ENCODE peak calls at places on chromosome 20, in five cellular contexts. P, O, W, Y and Q are unnamed samples.

GRCh38 chr20:62219101-62219991 is 732 bp downstream of the HRH3 start:
- DNase-seq in O (no peak), W (peak), Y (no peak), P (no peak), Q (no peak)

GRCh38 chr20:37524221-37524700 is 3.2 kb downstream of the NNAT start:
- DNase-seq in W (no peak), Y (no peak), O (no peak), P (peak), Q (no peak)

GRCh38 chr20:48490976-48491657 is 336.7 kb downstream of the PREX1 start:
- DNase-seq in P (no peak), W (peak), Y (no peak), O (no peak), Q (no peak)

GRCh38 chr20:46073024-46073423 is 16.7 kb downstream of the NCOA5 start:
- DNase-seq in W (no peak), Y (no peak), O (no peak), P (no peak), Q (no peak)

GRCh38 chr20:51660741-51661608 is 107.2 kb downstream of the ATP9A start:
- DNase-seq in Y (no peak), W (no peak), P (no peak), O (peak), Q (no peak)

GRCh38 chr20:53944796-53945195 is 125.6 kb downstream of the BCAS1 start:
- DNase-seq in W (no peak), O (no peak), P (no peak), Y (no peak), Q (no peak)

GRCh38 chr20:58712116-58712822 is 19.7 kb downstream of the NPEPL1 start:
- DNase-seq in W (peak), Y (no peak), P (no peak), O (no peak), Q (no peak)

GRCh38 chr20:63521602-63522001 is 1.0 kb downstream of the PPDPF start:
- DNase-seq in P (no peak), Y (no peak), O (no peak), W (peak), Q (no peak)

GRCh38 chr20:33291830-33292355 is 8.9 kb downstream of the BPIFB1 start:
- DNase-seq in O (peak), P (peak), Y (peak), W (peak), Q (peak)

GRCh38 chr20:62501801-62502495 is 26.2 kb upstream of the GATA5 start:
- DNase-seq in P (no peak), O (no peak), Y (no peak), W (no peak), Q (no peak)

GRCh38 chr20:62830821-62831220 is 14.0 kb downstream of the COL9A3 start:
- DNase-seq in P (no peak), W (no peak), O (no peak), Y (no peak), Q (no peak)

GRCh38 chr20:62760536-62761057 is 35.7 kb upstream of the MRGBP start:
- DNase-seq in Y (no peak), P (no peak), W (no peak), O (no peak), Q (no peak)

GRCh38 chr20:13681248-13682125 is 42.8 kb upstream of the TASP1 start:
- DNase-seq in O (no peak), W (no peak), P (peak), Y (peak), Q (no peak)

GRCh38 chr20:24798930-24799705 is 150.0 kb upstream of the CST7 start:
- DNase-seq in W (no peak), O (no peak), P (no peak), Y (no peak), Q (no peak)
- TF ChIP-seq ZNF274 in W (no peak), O (no peak), P (no peak), Y (no peak), Q (no peak)

GRCh38 chr20:11520596-11520995 is 397.1 kb upstream of the BTBD3 start:
- DNase-seq in Y (no peak), W (no peak), P (no peak), O (no peak), Q (no peak)
- TF ChIP-seq ZNF274 in Y (no peak), W (no peak), P (no peak), O (no peak), Q (no peak)

GRCh38 chr20:23622839-23623343 is 14.9 kb downstream of the CST3 start:
- DNase-seq in P (peak), Y (peak), W (no peak), O (peak), Q (no peak)
- TF ChIP-seq ZNF274 in P (no peak), Y (no peak), W (no peak), O (no peak), Q (no peak)

GRCh38 chr20:50003253-50003656 is 20.5 kb downstream of the SNAI1 start:
- DNase-seq in O (no peak), W (no peak), Y (no peak), P (no peak), Q (no peak)
- TF ChIP-seq ZNF274 in O (no peak), W (no peak), Y (no peak), P (no peak), Q (no peak)

GRCh38 chr20:10132391-10132790 is 86.2 kb upstream of the SNAP25 start:
- DNase-seq in W (no peak), P (no peak), O (no peak), Y (no peak), Q (no peak)

GRCh38 chr20:10134176-10134575 is 84.5 kb upstream of the SNAP25 start:
- DNase-seq in W (no peak), O (no peak), P (no peak), Y (no peak), Q (no peak)

GRCh38 chr20:10129749-10130148 is 88.9 kb upstream of the SNAP25 start:
- DNase-seq in O (no peak), Y (no peak), W (no peak), P (no peak), Q (no peak)

GRCh38 chr20:10133532-10133931 is 85.1 kb upstream of the SNAP25 start:
- DNase-seq in Y (no peak), P (no peak), W (no peak), O (no peak), Q (no peak)

GRCh38 chr20:10131612-10132345 is 86.9 kb upstream of the SNAP25 start:
- DNase-seq in P (no peak), O (no peak), W (peak), Y (no peak), Q (no peak)
- TF ChIP-seq ZNF274 in P (no peak), O (no peak), W (no peak), Y (no peak), Q (no peak)

GRCh38 chr20:52852695-52853094 is 119.5 kb upstream of the TSHZ2 start:
- DNase-seq in O (no peak), Y (peak), W (no peak), P (no peak), Q (no peak)
- TF ChIP-seq ZNF274 in O (no peak), Y (no peak), W (no peak), P (no peak), Q (no peak)

DNA sequence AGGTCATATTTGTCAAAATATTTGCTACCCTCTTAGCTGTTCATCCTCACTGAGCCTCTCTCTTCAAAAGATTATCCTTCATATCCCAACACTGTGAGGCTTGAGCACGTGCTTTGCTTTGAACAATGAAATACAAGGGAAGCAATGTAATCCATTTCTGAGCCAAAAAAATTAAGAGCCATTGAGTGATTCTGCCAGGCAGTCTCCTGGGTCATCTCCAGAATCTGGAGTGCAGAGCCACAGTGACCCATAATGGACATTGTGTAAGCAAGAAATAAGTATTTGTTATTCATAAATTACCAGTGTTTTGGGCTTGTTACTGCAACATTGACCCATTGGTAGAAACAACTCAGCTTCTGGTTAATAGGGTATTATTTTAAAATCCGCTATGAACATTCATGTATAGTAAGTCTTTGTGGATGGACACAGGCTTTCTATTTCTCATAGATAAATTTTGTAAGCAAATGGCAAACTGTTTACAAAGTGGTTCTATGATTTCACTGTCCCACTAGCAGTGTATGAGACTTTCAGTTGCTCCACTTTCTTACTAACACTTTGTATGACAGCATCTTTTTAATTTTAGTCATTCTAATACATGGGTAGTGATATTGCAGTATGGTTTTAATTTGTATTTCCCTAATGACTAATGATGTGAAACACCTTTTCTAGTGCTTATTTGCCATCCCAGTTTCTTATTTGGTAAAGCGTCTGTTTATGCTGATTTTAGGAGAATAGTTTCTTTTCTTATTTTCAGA is 358.2 kb downstream of the PLCB1 start:
- DNase-seq in P (no peak), O (no peak), Y (no peak), W (no peak), Q (no peak)
- TF ChIP-seq ZNF274 in P (no peak), O (no peak), Y (no peak), W (no peak), Q (no peak)

DNA sequence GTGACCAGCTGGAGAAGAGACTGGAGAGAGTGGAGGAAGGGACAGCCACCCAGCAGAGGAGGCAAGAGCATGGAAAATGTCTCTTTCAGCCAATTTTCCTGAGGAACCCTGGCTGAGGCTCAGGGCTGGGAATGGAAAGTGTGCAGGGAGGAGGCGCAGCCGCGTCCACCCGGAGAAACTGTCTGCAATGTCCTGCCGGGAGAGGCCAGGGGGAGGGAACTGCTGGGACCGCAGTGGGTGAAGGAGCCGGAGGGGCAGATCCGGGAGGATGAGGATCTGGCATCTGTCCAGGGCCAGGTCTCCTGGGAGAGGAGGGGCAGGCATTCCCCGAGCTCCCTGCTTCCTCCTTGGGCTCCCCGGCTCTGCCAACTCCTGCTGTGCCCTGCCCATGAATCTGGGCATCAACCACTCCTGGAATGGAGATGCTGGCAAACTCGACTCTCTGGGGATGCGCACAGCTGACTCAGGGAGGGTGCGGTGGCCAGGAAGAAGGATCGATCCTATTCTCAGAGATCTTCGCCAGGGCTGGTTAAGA is 17.4 kb upstream of the HM13 start:
- DNase-seq in W (no peak), P (no peak), Y (no peak), O (no peak), Q (no peak)
- TF ChIP-seq ZNF274 in W (no peak), P (no peak), Y (no peak), O (no peak), Q (no peak)

GRCh38 chr20:20525214-20525613 is 157.3 kb downstream of the INSM1 start:
- DNase-seq in Y (no peak), W (no peak), P (no peak), O (no peak), Q (no peak)

GRCh38 chr20:20518263-20518662 is 150.4 kb downstream of the INSM1 start:
- DNase-seq in P (no peak), Y (no peak), O (no peak), W (no peak), Q (no peak)

GRCh38 chr20:20520776-20521175 is 152.9 kb downstream of the INSM1 start:
- DNase-seq in W (no peak), P (no peak), O (no peak), Y (no peak), Q (no peak)

GRCh38 chr20:20519269-20519668 is 151.4 kb downstream of the INSM1 start:
- DNase-seq in O (no peak), W (no peak), P (no peak), Y (peak), Q (no peak)

GRCh38 chr20:20521736-20522135 is 153.8 kb downstream of the INSM1 start:
- DNase-seq in P (no peak), Y (no peak), O (no peak), W (no peak), Q (no peak)
- TF ChIP-seq ZNF274 in P (no peak), Y (no peak), O (no peak), W (no peak), Q (no peak)